ENCODE peak calls at places on chromosomes 5 and 9, in four cellular contexts. H, G, O and C are unnamed samples.

GRCh38 chr9:109574061-109574882 is 76.2 kb upstream of the PTPN3 start:
- DNase-seq in H (peak), O (peak), G (peak), C (no peak)

GRCh38 chr5:31029925-31030324 is 163.6 kb upstream of the CDH6 start:
- DNase-seq in O (no peak), H (no peak), G (peak), C (no peak)

GRCh38 chr5:146523698-146524097 is 7.7 kb upstream of the GPR151 start:
- DNase-seq in H (no peak), O (no peak), G (no peak), C (no peak)

GRCh38 chr5:149403923-149404745 is 25.0 kb upstream of the IL17B start:
- DNase-seq in G (peak), O (no peak), H (peak), C (no peak)

GRCh38 chr5:134451618-134452505 is 40.2 kb upstream of the CDKN2AIPNL start:
- DNase-seq in O (no peak), G (no peak), H (peak), C (no peak)

GRCh38 chr9:134130503-134131375 is 5.1 kb upstream of the WDR5 start:
- DNase-seq in G (peak), H (no peak), O (no peak), C (no peak)

GRCh38 chr5:147452137-147452838 is 57.6 kb downstream of the DPYSL3 start:
- DNase-seq in H (no peak), G (peak), O (no peak), C (no peak)

GRCh38 chr5:98796197-98796972 is 22.9 kb downstream of the RGMB start:
- DNase-seq in H (peak), G (peak), O (no peak), C (no peak)

GRCh38 chr5:139148306-139148705 is 49.9 kb downstream of the SIL1 start:
- DNase-seq in H (peak), G (no peak), O (no peak), C (peak)

GRCh38 chr5:168047043-168047668 is 244.3 kb upstream of the WWC1 start:
- DNase-seq in G (peak), O (peak), H (peak), C (peak)

GRCh38 chr5:150598046-150598445 is 42.4 kb upstream of the SYNPO start:
- DNase-seq in O (no peak), G (no peak), H (no peak), C (no peak)

GRCh38 chr5:143208781-143209510 is 194.5 kb downstream of the NR3C1 start:
- DNase-seq in O (no peak), G (peak), H (peak), C (no peak)

GRCh38 chr9:69223605-69224004 is 49.5 kb downstream of the TJP2 start:
- DNase-seq in O (no peak), H (peak), G (peak), C (no peak)

GRCh38 chr9:134428559-134428958 is 102.3 kb downstream of the RXRA start:
- DNase-seq in G (no peak), H (no peak), O (no peak), C (no peak)

GRCh38 chr9:26747611-26748010 is 145.0 kb downstream of the CAAP1 start:
- DNase-seq in O (no peak), G (no peak), H (no peak), C (no peak)

GRCh38 chr9:127588740-127589506 is 23.2 kb upstream of the STXBP1 start:
- DNase-seq in G (no peak), O (no peak), H (no peak), C (no peak)

GRCh38 chr9:126112135-126112720 is 214.4 kb upstream of the MVB12B start:
- DNase-seq in G (no peak), O (no peak), H (no peak), C (no peak)

GRCh38 chr5:59038169-59039002 is 455.5 kb downstream of the RAB3C start:
- DNase-seq in G (peak), O (no peak), H (no peak), C (no peak)

GRCh38 chr5:173028811-173029327 is 27.3 kb upstream of the CREBRF start:
- DNase-seq in G (no peak), O (no peak), H (no peak), C (no peak)
- H3K27ac ChIP-seq in G (no peak), O (no peak), H (no peak), C (no peak)

DNA sequence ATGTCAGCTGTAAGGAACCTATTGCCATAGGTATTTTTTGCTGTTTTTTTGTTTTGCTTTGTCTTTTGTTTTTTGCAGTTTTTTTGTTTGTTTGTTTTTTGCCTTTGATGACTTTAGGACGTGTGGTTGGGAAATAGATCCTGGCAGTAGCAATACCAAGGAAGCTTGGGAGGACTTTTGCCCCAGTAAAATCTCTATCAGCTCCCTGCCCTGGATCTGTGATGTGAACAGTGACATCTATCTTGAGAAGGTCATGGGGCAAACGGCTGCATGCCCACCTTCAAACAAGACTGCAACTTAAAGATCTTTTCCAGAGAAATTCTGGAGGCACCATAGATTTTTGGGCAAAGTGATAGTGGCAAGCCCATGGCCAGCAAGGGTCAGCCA is 5.4 kb upstream of the ADRA1B start:
- DNase-seq in G (no peak), H (no peak), O (no peak), C (no peak)
- H3K27ac ChIP-seq in G (no peak), H (no peak), O (no peak), C (no peak)

DNA sequence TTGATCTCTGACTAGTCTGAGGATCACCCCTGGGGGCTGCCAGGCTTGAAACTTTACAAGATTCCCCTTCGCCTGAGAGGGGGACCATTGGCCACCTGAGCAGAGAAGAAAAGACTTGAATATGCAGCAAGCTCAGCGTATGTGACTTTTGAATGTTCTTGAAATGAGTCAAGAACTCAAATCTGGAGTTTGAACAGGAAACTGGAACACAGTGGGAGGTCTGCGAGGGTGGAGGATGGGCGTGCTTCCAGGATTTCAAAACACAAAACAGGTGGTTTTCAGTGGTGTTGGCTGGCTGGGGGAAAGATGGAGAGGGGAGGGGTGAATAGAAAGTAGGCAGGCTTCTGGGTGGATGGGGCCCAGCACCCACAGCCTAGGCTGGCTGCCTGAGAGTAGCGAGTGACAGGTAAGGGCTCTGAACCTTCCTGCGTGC is 40.6 kb downstream of the TMEM174 start:
- DNase-seq in H (peak), O (no peak), G (no peak), C (no peak)
- H3K27ac ChIP-seq in H (no peak), O (no peak), G (no peak), C (no peak)

GRCh38 chr9:135706288-135706687 is 4.3 kb downstream of the KCNT1 start:
- DNase-seq in O (no peak), G (no peak), H (no peak), C (no peak)

GRCh38 chr9:135705376-135705775 is 3.4 kb downstream of the KCNT1 start:
- DNase-seq in H (no peak), O (no peak), G (no peak), C (no peak)

GRCh38 chr9:135707449-135708138 is 5.6 kb downstream of the KCNT1 start:
- DNase-seq in H (no peak), G (no peak), O (no peak), C (no peak)

GRCh38 chr9:135711411-135711810 is 9.4 kb downstream of the KCNT1 start:
- DNase-seq in O (no peak), H (no peak), G (no peak), C (no peak)

GRCh38 chr9:135708164-135708563 is 6.2 kb downstream of the KCNT1 start:
- DNase-seq in G (no peak), O (no peak), H (no peak), C (no peak)
- H3K27ac ChIP-seq in G (no peak), O (no peak), H (no peak), C (no peak)